ENCODE peak calls at places on chromosome 10, in four cellular contexts. P is fibroblast of lung, Z is mucosa of descending colon, C is adrenal gland. T is an unnamed sample. For H3K4me1, the result is how much of the 10 kb centered on the place peaks cover.

GRCh38 chr10:6037975-6038624 is 24.1 kb downstream of the IL2RA start:
- DNase-seq in P (no peak), Z (no peak), C (no peak), T (no peak)

GRCh38 chr10:62761115-62761514 is 43.4 kb upstream of the ADO start:
- DNase-seq in P (no peak), Z (no peak), C (no peak), T (no peak)

GRCh38 chr10:128711776-128712175 is 585.6 kb upstream of the MKI67 start:
- DNase-seq in P (no peak), Z (no peak), C (no peak), T (no peak)

GRCh38 chr10:88064608-88065383 is 201.4 kb downstream of the PTEN start:
- DNase-seq in P (peak), Z (no peak), C (peak), T (peak)

GRCh38 chr10:84613336-84614021 is 285.1 kb downstream of the CCSER2 start:
- DNase-seq in P (no peak), Z (peak), C (no peak), T (no peak)

GRCh38 chr10:128629111-128630096 is 503.2 kb upstream of the MKI67 start:
- DNase-seq in P (no peak), Z (no peak), C (peak), T (no peak)

GRCh38 chr10:85986777-85987176 is 379.8 kb downstream of the GRID1 start:
- DNase-seq in P (no peak), Z (no peak), C (no peak), T (no peak)

GRCh38 chr10:14838582-14839304 is 637 bp downstream of the HSPA14 start:
- DNase-seq in P (peak), Z (peak), C (peak), T (peak)

GRCh38 chr10:51532044-51532443 is 167.4 kb downstream of the CSTF2T start:
- DNase-seq in P (no peak), Z (no peak), C (no peak), T (no peak)

GRCh38 chr10:1360011-1360580 is 303.9 kb downstream of the WDR37 start:
- DNase-seq in P (no peak), Z (no peak), C (no peak), T (peak)

GRCh38 chr10:126387041-126387908 is 1.0 kb downstream of the ADAM12 start:
- DNase-seq in P (peak), Z (peak), C (peak), T (peak)

GRCh38 chr10:43863859-43864591 is 215.3 kb upstream of the ZNF32 start:
- DNase-seq in P (peak), Z (peak), C (no peak), T (peak)

GRCh38 chr10:89207801-89208551 is 859 bp upstream of the CH25H start:
- DNase-seq in P (no peak), Z (peak), C (peak), T (peak)

GRCh38 chr10:96512997-96513685 is 585 bp downstream of the TLL2 start:
- DNase-seq in P (peak), Z (no peak), C (no peak), T (peak)

GRCh38 chr10:112226439-112227248 is 43.1 kb upstream of the GPAM start:
- DNase-seq in P (no peak), Z (no peak), C (no peak), T (no peak)

GRCh38 chr10:7409045-7409731 is 1.6 kb downstream of the SFMBT2 start:
- DNase-seq in P (peak), Z (peak), C (peak), T (peak)

GRCh38 chr10:72729528-72729927 is 37.6 kb downstream of the MCU start:
- DNase-seq in P (no peak), Z (no peak), C (no peak), T (no peak)

GRCh38 chr10:112376578-112376855 is 2.6 kb downstream of the ACSL5 start:
- DNase-seq in P (no peak), Z (no peak), C (no peak), T (no peak)

GRCh38 chr10:79045566-79046175 is 23.1 kb upstream of the ZMIZ1 start:
- DNase-seq in P (no peak), Z (peak), C (peak), T (no peak)

GRCh38 chr10:79929409-79929904 is 19.4 kb downstream of the SFTPD start:
- DNase-seq in P (peak), Z (peak), C (peak), T (peak)

GRCh38 chr10:74079028-74079913 is 71.4 kb downstream of the AP3M1 start:
- DNase-seq in P (peak), Z (no peak), C (no peak), T (no peak)

GRCh38 chr10:74163313-74164068 is 12.5 kb downstream of the ADK start:
- DNase-seq in P (peak), Z (no peak), C (no peak), T (no peak)

GRCh38 chr10:119030421-119031250 is 1.1 kb downstream of the NANOS1 start:
- DNase-seq in P (peak), Z (peak), C (peak), T (peak)

GRCh38 chr10:43407576-43408330 is 1.2 kb downstream of the HNRNPF start:
- DNase-seq in P (peak), Z (peak), C (peak), T (peak)

GRCh38 chr10:132410779-132411532 is 14.0 kb downstream of the PWWP2B start:
- DNase-seq in P (no peak), Z (peak), C (no peak), T (peak)
- H3K4me1 ChIP-seq in P (under half), Z (half or more), C (half or more), T (under half)

GRCh38 chr10:30441974-30442606 is 8.1 kb downstream of the MAP3K8 start:
- DNase-seq in P (no peak), Z (no peak), C (no peak), T (no peak)

GRCh38 chr10:30437039-30437781 is 3.2 kb downstream of the MAP3K8 start:
- DNase-seq in P (peak), Z (no peak), C (no peak), T (no peak)

GRCh38 chr10:30438016-30438850 is 4.2 kb downstream of the MAP3K8 start:
- DNase-seq in P (peak), Z (no peak), C (no peak), T (no peak)

GRCh38 chr10:30443049-30443448 is 9.1 kb downstream of the MAP3K8 start:
- DNase-seq in P (no peak), Z (no peak), C (no peak), T (no peak)

DNA sequence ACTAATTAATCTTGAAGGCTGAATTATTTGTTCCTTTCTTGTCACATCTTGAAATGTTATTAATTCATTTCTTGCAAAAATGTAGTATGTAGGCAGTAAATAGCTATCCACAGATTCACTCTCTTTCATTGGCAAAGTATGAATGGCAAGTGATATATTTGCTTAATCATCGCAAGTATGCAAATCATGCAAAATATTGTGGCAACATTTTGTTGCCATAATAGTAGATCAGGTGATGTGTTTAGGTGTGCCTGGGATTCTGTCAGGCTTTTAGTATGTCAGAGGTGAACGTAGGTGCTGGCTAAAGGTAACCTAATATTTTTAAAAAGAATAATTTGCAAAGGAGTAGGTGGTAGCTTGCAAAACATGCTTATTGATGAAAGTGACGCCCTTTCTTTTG is 5.9 kb downstream of the MAP3K8 start:
- DNase-seq in P (no peak), Z (no peak), C (no peak), T (no peak)
- H3K4me1 ChIP-seq in P (under half), Z (under half), C (under half), T (under half)

GRCh38 chr10:116802876-116803275 is 46.4 kb upstream of the ENO4 start:
- DNase-seq in P (no peak), Z (no peak), C (no peak), T (no peak)
- H3K4me1 ChIP-seq in P (under half), Z (under half), C (under half), T (under half)

DNA sequence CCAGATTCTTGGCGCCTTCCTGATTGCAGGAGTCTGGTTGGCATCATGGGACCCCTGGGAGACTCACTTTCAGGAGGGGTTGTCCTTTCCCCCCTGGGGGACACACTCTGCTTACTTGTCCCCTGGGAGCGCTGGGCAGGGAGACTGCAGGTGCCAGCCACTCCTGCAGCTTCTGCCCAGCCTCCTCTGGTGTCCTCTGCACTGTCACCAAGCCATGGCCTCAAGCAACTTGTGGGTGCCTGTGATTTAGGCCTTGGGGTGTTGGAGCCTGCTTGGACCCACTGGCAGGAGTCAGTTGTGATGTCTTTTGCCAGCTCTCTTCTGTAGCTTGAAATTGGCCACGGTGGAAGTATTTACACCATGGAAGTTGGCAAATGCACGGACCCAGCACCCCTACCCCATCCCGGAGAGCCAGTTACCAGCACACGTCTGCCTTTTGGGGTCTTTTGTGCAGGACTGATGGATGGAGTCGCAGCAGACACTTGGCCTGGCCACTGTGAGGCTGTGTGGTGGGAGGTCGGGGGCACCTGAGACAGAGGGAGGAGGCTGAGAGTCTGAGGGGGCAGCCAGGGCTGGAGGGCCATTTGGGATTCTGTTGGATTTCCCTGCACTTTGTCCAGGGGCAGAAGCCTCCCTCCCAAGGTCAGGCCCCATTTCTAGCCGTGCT is 104.7 kb downstream of the LHPP start:
- DNase-seq in P (no peak), Z (peak), C (no peak), T (peak)
- H3K4me1 ChIP-seq in P (under half), Z (under half), C (under half), T (under half)

DNA sequence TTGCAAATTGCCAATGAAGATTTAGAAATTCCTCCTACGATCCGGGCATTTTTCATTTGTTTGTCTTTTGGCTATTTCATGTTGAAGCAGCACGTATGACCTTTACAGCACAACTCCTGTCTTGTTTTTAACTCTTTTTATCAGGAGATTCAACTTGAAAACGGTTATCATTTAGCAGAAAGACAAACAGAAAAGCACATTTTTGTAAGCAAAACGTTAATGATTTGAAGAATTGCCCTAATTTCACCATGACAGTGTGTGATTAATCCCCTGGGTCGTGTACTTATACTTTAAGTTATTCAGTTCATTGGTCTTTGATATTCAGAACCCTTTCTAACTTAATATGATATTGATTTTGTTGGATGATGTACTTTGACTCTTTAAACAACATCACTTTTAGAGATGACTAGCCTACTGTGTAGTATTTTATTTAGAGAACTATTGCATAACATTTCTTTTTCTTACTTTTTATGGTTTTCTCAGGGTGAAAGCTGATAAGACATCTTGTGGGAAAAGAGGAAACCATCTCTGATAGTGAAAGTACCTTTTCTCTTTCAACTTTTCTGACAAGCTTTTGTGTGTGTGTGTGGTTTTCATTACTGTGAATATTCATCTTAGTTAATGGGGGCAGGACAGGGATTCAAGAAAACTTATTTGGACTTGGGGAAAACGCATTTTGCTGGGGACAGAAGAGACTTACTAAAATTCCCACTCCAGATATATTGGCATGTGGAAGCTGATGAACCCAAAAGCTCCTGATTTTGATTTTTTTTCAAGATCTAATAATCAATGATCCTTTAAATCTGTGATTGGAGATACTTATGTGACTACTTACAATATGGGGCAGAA is 8.1 kb downstream of the HHEX start:
- DNase-seq in P (no peak), Z (no peak), C (no peak), T (no peak)
- H3K4me1 ChIP-seq in P (under half), Z (under half), C (under half), T (under half)

DNA sequence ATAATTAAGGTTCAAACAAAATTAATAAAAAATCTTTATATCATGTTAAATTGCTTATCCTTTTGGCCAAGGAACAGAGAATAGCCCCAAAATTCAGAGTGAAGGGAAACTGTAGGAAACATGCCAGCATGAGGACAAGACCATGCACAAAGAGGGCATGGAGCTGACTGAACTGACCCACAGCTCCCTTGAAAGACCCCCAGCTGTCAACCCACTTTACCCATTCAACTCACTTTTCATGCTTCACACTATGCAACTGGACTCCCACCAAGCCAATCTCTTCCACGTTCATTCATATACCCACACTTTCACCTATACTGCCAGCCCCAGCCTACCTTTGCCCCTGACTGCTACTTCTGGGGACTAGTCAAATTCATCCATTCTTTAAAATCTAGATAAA is 10.2 kb downstream of the FBXW4 start:
- DNase-seq in P (no peak), Z (no peak), C (no peak), T (no peak)
- H3K4me1 ChIP-seq in P (under half), Z (under half), C (under half), T (under half)

GRCh38 chr10:17059197-17059688 is 70.4 kb downstream of the CUBN start:
- DNase-seq in P (peak), Z (no peak), C (no peak), T (no peak)
- H3K4me1 ChIP-seq in P (under half), Z (under half), C (under half), T (under half)

T was measured in right cardiac atrium.